ENCODE peak calls at places on chromosomes 1 and 21, in seven cellular contexts. One of them, this sample, is unnamed.

GRCh38 chr21:29175408-29176147 is 45.1 kb downstream of the MAP3K7CL start:
- DNase-seq in activated naive CD4-positive, alpha-beta T cell treated with anti-CD3 and anti-CD28 coated beads for 36 hours: no peak
- DNase-seq in HS-5: no peak
- DNase-seq in nephron progenitor cell: no peak
- DNase-seq in left kidney: peak
- DNase-seq in mammary epithelial cell: no peak
- DNase-seq in NT2/D1: no peak
- DNase-seq in this sample: no peak

GRCh38 chr1:30273456-30273855 is 449.9 kb downstream of the MATN1 start:
- DNase-seq in activated naive CD4-positive, alpha-beta T cell treated with anti-CD3 and anti-CD28 coated beads for 36 hours: no peak
- DNase-seq in nephron progenitor cell: no peak
- DNase-seq in NT2/D1: no peak
- DNase-seq in mammary epithelial cell: peak
- DNase-seq in left kidney: no peak
- DNase-seq in HS-5: no peak
- DNase-seq in this sample: no peak

GRCh38 chr1:108560430-108561144 is 687 bp downstream of the EEIG2 start:
- DNase-seq in left kidney: peak
- DNase-seq in nephron progenitor cell: peak
- DNase-seq in HS-5: no peak
- DNase-seq in activated naive CD4-positive, alpha-beta T cell treated with anti-CD3 and anti-CD28 coated beads for 36 hours: peak
- DNase-seq in NT2/D1: peak
- DNase-seq in mammary epithelial cell: peak
- DNase-seq in this sample: peak

GRCh38 chr1:203178083-203178482 is 2.5 kb upstream of the MYBPH start:
- DNase-seq in activated naive CD4-positive, alpha-beta T cell treated with anti-CD3 and anti-CD28 coated beads for 36 hours: no peak
- DNase-seq in HS-5: no peak
- DNase-seq in NT2/D1: peak
- DNase-seq in nephron progenitor cell: no peak
- DNase-seq in mammary epithelial cell: no peak
- DNase-seq in left kidney: no peak
- DNase-seq in this sample: peak

GRCh38 chr1:87399264-87399663 is 70.6 kb downstream of the LMO4 start:
- DNase-seq in mammary epithelial cell: peak
- DNase-seq in nephron progenitor cell: no peak
- DNase-seq in activated naive CD4-positive, alpha-beta T cell treated with anti-CD3 and anti-CD28 coated beads for 36 hours: no peak
- DNase-seq in NT2/D1: no peak
- DNase-seq in HS-5: no peak
- DNase-seq in left kidney: no peak
- DNase-seq in this sample: no peak

GRCh38 chr1:41394918-41395598 is 33.8 kb downstream of the FOXO6 start:
- DNase-seq in HS-5: no peak
- DNase-seq in nephron progenitor cell: peak
- DNase-seq in left kidney: peak
- DNase-seq in activated naive CD4-positive, alpha-beta T cell treated with anti-CD3 and anti-CD28 coated beads for 36 hours: no peak
- DNase-seq in NT2/D1: peak
- DNase-seq in mammary epithelial cell: peak
- DNase-seq in this sample: no peak

GRCh38 chr1:155932487-155932886 is 1.7 kb downstream of the KHDC4 start:
- DNase-seq in nephron progenitor cell: no peak
- DNase-seq in left kidney: no peak
- DNase-seq in HS-5: no peak
- DNase-seq in mammary epithelial cell: no peak
- DNase-seq in activated naive CD4-positive, alpha-beta T cell treated with anti-CD3 and anti-CD28 coated beads for 36 hours: no peak
- DNase-seq in NT2/D1: no peak
- DNase-seq in this sample: no peak

GRCh38 chr21:45148316-45149000 is 74.1 kb downstream of the ADARB1 start:
- DNase-seq in activated naive CD4-positive, alpha-beta T cell treated with anti-CD3 and anti-CD28 coated beads for 36 hours: no peak
- DNase-seq in nephron progenitor cell: no peak
- DNase-seq in HS-5: no peak
- DNase-seq in left kidney: no peak
- DNase-seq in mammary epithelial cell: no peak
- DNase-seq in NT2/D1: no peak
- DNase-seq in this sample: no peak

GRCh38 chr1:147072371-147073061 is 99.8 kb downstream of the PRKAB2 start:
- DNase-seq in left kidney: peak
- DNase-seq in mammary epithelial cell: no peak
- DNase-seq in activated naive CD4-positive, alpha-beta T cell treated with anti-CD3 and anti-CD28 coated beads for 36 hours: peak
- DNase-seq in HS-5: no peak
- DNase-seq in NT2/D1: no peak
- DNase-seq in nephron progenitor cell: peak
- DNase-seq in this sample: peak

GRCh38 chr1:84365225-84366221 is 32.8 kb upstream of the DNASE2B start:
- DNase-seq in NT2/D1: no peak
- DNase-seq in nephron progenitor cell: no peak
- DNase-seq in mammary epithelial cell: peak
- DNase-seq in activated naive CD4-positive, alpha-beta T cell treated with anti-CD3 and anti-CD28 coated beads for 36 hours: no peak
- DNase-seq in left kidney: no peak
- DNase-seq in HS-5: peak
- DNase-seq in this sample: peak

GRCh38 chr1:54287176-54287650 is 87.2 kb downstream of the MRPL37 start:
- DNase-seq in nephron progenitor cell: peak
- DNase-seq in HS-5: no peak
- DNase-seq in left kidney: peak
- DNase-seq in mammary epithelial cell: peak
- DNase-seq in activated naive CD4-positive, alpha-beta T cell treated with anti-CD3 and anti-CD28 coated beads for 36 hours: peak
- DNase-seq in NT2/D1: no peak
- DNase-seq in this sample: peak

GRCh38 chr1:143661418-143662120 is 310.2 kb downstream of the FAM72C start:
- DNase-seq in activated naive CD4-positive, alpha-beta T cell treated with anti-CD3 and anti-CD28 coated beads for 36 hours: peak
- DNase-seq in HS-5: no peak
- DNase-seq in NT2/D1: no peak
- DNase-seq in nephron progenitor cell: no peak
- DNase-seq in left kidney: peak
- DNase-seq in mammary epithelial cell: no peak
- DNase-seq in this sample: no peak

GRCh38 chr1:27349784-27350672 is 8.2 kb downstream of the SYTL1 start:
- DNase-seq in left kidney: peak
- DNase-seq in NT2/D1: no peak
- DNase-seq in activated naive CD4-positive, alpha-beta T cell treated with anti-CD3 and anti-CD28 coated beads for 36 hours: no peak
- DNase-seq in nephron progenitor cell: peak
- DNase-seq in mammary epithelial cell: no peak
- DNase-seq in HS-5: no peak
- DNase-seq in this sample: peak

GRCh38 chr1:207026177-207026576 is 6.4 kb downstream of the C1orf116 start:
- DNase-seq in HS-5: no peak
- DNase-seq in NT2/D1: no peak
- DNase-seq in activated naive CD4-positive, alpha-beta T cell treated with anti-CD3 and anti-CD28 coated beads for 36 hours: no peak
- DNase-seq in left kidney: no peak
- DNase-seq in mammary epithelial cell: peak
- DNase-seq in nephron progenitor cell: no peak
- DNase-seq in this sample: peak

GRCh38 chr1:48677306-48678287 is 99.1 kb downstream of the BEND5 start:
- DNase-seq in activated naive CD4-positive, alpha-beta T cell treated with anti-CD3 and anti-CD28 coated beads for 36 hours: peak
- DNase-seq in HS-5: no peak
- DNase-seq in NT2/D1: peak
- DNase-seq in left kidney: peak
- DNase-seq in nephron progenitor cell: peak
- DNase-seq in mammary epithelial cell: peak
- DNase-seq in this sample: peak

GRCh38 chr1:29470087-29470787 is 233.9 kb downstream of the PTPRU start:
- DNase-seq in NT2/D1: no peak
- DNase-seq in left kidney: no peak
- DNase-seq in HS-5: no peak
- DNase-seq in mammary epithelial cell: no peak
- DNase-seq in activated naive CD4-positive, alpha-beta T cell treated with anti-CD3 and anti-CD28 coated beads for 36 hours: no peak
- DNase-seq in nephron progenitor cell: no peak
- DNase-seq in this sample: no peak

GRCh38 chr1:192474080-192474683 is 101.4 kb upstream of the RGS1 start:
- DNase-seq in activated naive CD4-positive, alpha-beta T cell treated with anti-CD3 and anti-CD28 coated beads for 36 hours: no peak
- DNase-seq in left kidney: peak
- DNase-seq in NT2/D1: peak
- DNase-seq in HS-5: no peak
- DNase-seq in mammary epithelial cell: peak
- DNase-seq in nephron progenitor cell: no peak
- DNase-seq in this sample: peak

GRCh38 chr1:223444411-223444810 is 51.2 kb downstream of the CCDC185 start:
- DNase-seq in HS-5: no peak
- DNase-seq in nephron progenitor cell: no peak
- DNase-seq in left kidney: peak
- DNase-seq in NT2/D1: no peak
- DNase-seq in mammary epithelial cell: no peak
- DNase-seq in activated naive CD4-positive, alpha-beta T cell treated with anti-CD3 and anti-CD28 coated beads for 36 hours: no peak
- DNase-seq in this sample: no peak

GRCh38 chr1:109509176-109510134 is at the start of gene AMIGO1:
- DNase-seq in activated naive CD4-positive, alpha-beta T cell treated with anti-CD3 and anti-CD28 coated beads for 36 hours: peak
- DNase-seq in left kidney: peak
- DNase-seq in HS-5: no peak
- DNase-seq in nephron progenitor cell: peak
- DNase-seq in NT2/D1: no peak
- DNase-seq in mammary epithelial cell: peak
- DNase-seq in this sample: peak

GRCh38 chr1:200436436-200436835 is 26.6 kb upstream of the ZNF281 start:
- DNase-seq in NT2/D1: no peak
- DNase-seq in left kidney: no peak
- DNase-seq in HS-5: no peak
- DNase-seq in mammary epithelial cell: no peak
- DNase-seq in nephron progenitor cell: no peak
- DNase-seq in activated naive CD4-positive, alpha-beta T cell treated with anti-CD3 and anti-CD28 coated beads for 36 hours: no peak
- DNase-seq in this sample: no peak

GRCh38 chr1:87061742-87062156 is 147.3 kb downstream of the HS2ST1 start:
- DNase-seq in mammary epithelial cell: peak
- DNase-seq in nephron progenitor cell: no peak
- DNase-seq in NT2/D1: no peak
- DNase-seq in HS-5: peak
- DNase-seq in left kidney: no peak
- DNase-seq in activated naive CD4-positive, alpha-beta T cell treated with anti-CD3 and anti-CD28 coated beads for 36 hours: no peak
- DNase-seq in this sample: peak

GRCh38 chr1:178060789-178061556 is 32.9 kb upstream of the RASAL2 start:
- DNase-seq in NT2/D1: peak
- DNase-seq in left kidney: peak
- DNase-seq in nephron progenitor cell: no peak
- DNase-seq in activated naive CD4-positive, alpha-beta T cell treated with anti-CD3 and anti-CD28 coated beads for 36 hours: no peak
- DNase-seq in HS-5: no peak
- DNase-seq in mammary epithelial cell: peak
- DNase-seq in this sample: peak

GRCh38 chr21:29721242-29721641 is 218.6 kb downstream of the GRIK1 start:
- DNase-seq in mammary epithelial cell: no peak
- DNase-seq in HS-5: no peak
- DNase-seq in NT2/D1: no peak
- DNase-seq in left kidney: no peak
- DNase-seq in activated naive CD4-positive, alpha-beta T cell treated with anti-CD3 and anti-CD28 coated beads for 36 hours: no peak
- DNase-seq in nephron progenitor cell: no peak
- DNase-seq in this sample: no peak

GRCh38 chr1:5507340-5507739 is 484.9 kb downstream of the NPHP4 start:
- DNase-seq in HS-5: no peak
- DNase-seq in activated naive CD4-positive, alpha-beta T cell treated with anti-CD3 and anti-CD28 coated beads for 36 hours: no peak
- DNase-seq in mammary epithelial cell: no peak
- DNase-seq in left kidney: no peak
- DNase-seq in NT2/D1: no peak
- DNase-seq in nephron progenitor cell: no peak
- DNase-seq in this sample: no peak

GRCh38 chr21:42042651-42043050 is 28.5 kb upstream of the UMODL1 start:
- DNase-seq in HS-5: no peak
- DNase-seq in mammary epithelial cell: no peak
- DNase-seq in nephron progenitor cell: no peak
- DNase-seq in activated naive CD4-positive, alpha-beta T cell treated with anti-CD3 and anti-CD28 coated beads for 36 hours: no peak
- DNase-seq in NT2/D1: no peak
- DNase-seq in left kidney: no peak
- DNase-seq in this sample: no peak

GRCh38 chr1:29542476-29543015 is 306.2 kb downstream of the PTPRU start:
- DNase-seq in nephron progenitor cell: no peak
- DNase-seq in NT2/D1: no peak
- DNase-seq in activated naive CD4-positive, alpha-beta T cell treated with anti-CD3 and anti-CD28 coated beads for 36 hours: no peak
- DNase-seq in mammary epithelial cell: no peak
- DNase-seq in HS-5: no peak
- DNase-seq in left kidney: peak
- DNase-seq in this sample: no peak

GRCh38 chr1:3085721-3086120 is 16.7 kb downstream of the PRDM16 start:
- DNase-seq in activated naive CD4-positive, alpha-beta T cell treated with anti-CD3 and anti-CD28 coated beads for 36 hours: no peak
- DNase-seq in mammary epithelial cell: no peak
- DNase-seq in left kidney: no peak
- DNase-seq in nephron progenitor cell: no peak
- DNase-seq in HS-5: no peak
- DNase-seq in NT2/D1: no peak
- DNase-seq in this sample: no peak

GRCh38 chr21:34534522-34534921 is 22.5 kb upstream of the KCNE1 start:
- DNase-seq in HS-5: no peak
- DNase-seq in mammary epithelial cell: no peak
- DNase-seq in NT2/D1: no peak
- DNase-seq in activated naive CD4-positive, alpha-beta T cell treated with anti-CD3 and anti-CD28 coated beads for 36 hours: no peak
- DNase-seq in nephron progenitor cell: no peak
- DNase-seq in left kidney: no peak
- DNase-seq in this sample: peak

GRCh38 chr1:27816921-27817630 is 13.5 kb upstream of the PPP1R8 start:
- DNase-seq in nephron progenitor cell: no peak
- DNase-seq in left kidney: peak
- DNase-seq in mammary epithelial cell: no peak
- DNase-seq in HS-5: peak
- DNase-seq in activated naive CD4-positive, alpha-beta T cell treated with anti-CD3 and anti-CD28 coated beads for 36 hours: no peak
- DNase-seq in NT2/D1: no peak
- DNase-seq in this sample: peak

GRCh38 chr1:8962812-8963669 is 17.4 kb downstream of the CA6 start:
- DNase-seq in HS-5: no peak
- DNase-seq in nephron progenitor cell: peak
- DNase-seq in activated naive CD4-positive, alpha-beta T cell treated with anti-CD3 and anti-CD28 coated beads for 36 hours: peak
- DNase-seq in mammary epithelial cell: no peak
- DNase-seq in left kidney: peak
- DNase-seq in NT2/D1: peak
- DNase-seq in this sample: peak

This sample was measured in AG08395.